ENCODE peak calls at places on chromosomes 5 and 9, in five cellular contexts. J is GM23338, W is breast epithelium, S is esophagus muscularis mucosa, Z is GM12891. P is an unnamed sample.

GRCh38 chr9:73583590-73583989 is 431.9 kb downstream of the ANXA1 start:
- DNase-seq in J (no peak), W (no peak), S (no peak), Z (no peak), P (no peak)

GRCh38 chr9:74645007-74645639 is 148.0 kb downstream of the RORB start:
- DNase-seq in J (peak), W (no peak), S (no peak), Z (no peak), P (no peak)

GRCh38 chr9:5787759-5788329 is 45.1 kb downstream of the ERMP1 start:
- DNase-seq in J (no peak), W (no peak), S (no peak), Z (no peak), P (no peak)

GRCh38 chr5:116418774-116419173 is 155.8 kb downstream of the SEMA6A start:
- DNase-seq in J (no peak), W (no peak), S (no peak), Z (no peak), P (no peak)

GRCh38 chr9:136078025-136078424 is 17.1 kb downstream of the NACC2 start:
- DNase-seq in J (peak), W (no peak), S (no peak), Z (no peak), P (no peak)

GRCh38 chr5:139022528-139022927 is 147.4 kb upstream of the LRRTM2 start:
- DNase-seq in J (no peak), W (peak), S (peak), Z (no peak), P (no peak)

GRCh38 chr5:11903614-11904269 is 504 bp downstream of the CTNND2 start:
- DNase-seq in J (peak), W (no peak), S (no peak), Z (no peak), P (no peak)

GRCh38 chr9:108662090-108662875 is 193.5 kb downstream of the ACTL7B start:
- DNase-seq in J (no peak), W (no peak), S (no peak), Z (no peak), P (no peak)

GRCh38 chr5:56279979-56280378 is 46.8 kb upstream of the ANKRD55 start:
- DNase-seq in J (no peak), W (peak), S (no peak), Z (no peak), P (no peak)

GRCh38 chr9:94860678-94861588 is 134.4 kb downstream of the AOPEP start:
- DNase-seq in J (no peak), W (no peak), S (no peak), Z (peak), P (peak)

GRCh38 chr5:98464737-98465330 is 308.6 kb upstream of the RGMB start:
- DNase-seq in J (no peak), W (no peak), S (no peak), Z (no peak), P (no peak)

GRCh38 chr5:159096555-159097460 is 2.9 kb downstream of the EBF1 start:
- DNase-seq in J (peak), W (no peak), S (no peak), Z (no peak), P (no peak)

GRCh38 chr5:179873711-179874110 is 15.1 kb upstream of the MRNIP start:
- DNase-seq in J (no peak), W (no peak), S (no peak), Z (no peak), P (no peak)

GRCh38 chr9:134373953-134374300 is 47.7 kb downstream of the RXRA start:
- DNase-seq in J (no peak), W (no peak), S (no peak), Z (no peak), P (no peak)

GRCh38 chr5:168578006-168578405 is 1.2 kb downstream of the PANK3 start:
- DNase-seq in J (no peak), W (no peak), S (no peak), Z (no peak), P (no peak)

GRCh38 chr9:503331-503730 is 288.7 kb downstream of the DOCK8 start:
- DNase-seq in J (peak), W (no peak), S (no peak), Z (no peak), P (no peak)

GRCh38 chr9:504921-505821 is 290.5 kb downstream of the DOCK8 start:
- DNase-seq in J (peak), W (no peak), S (no peak), Z (peak), P (peak)

DNA sequence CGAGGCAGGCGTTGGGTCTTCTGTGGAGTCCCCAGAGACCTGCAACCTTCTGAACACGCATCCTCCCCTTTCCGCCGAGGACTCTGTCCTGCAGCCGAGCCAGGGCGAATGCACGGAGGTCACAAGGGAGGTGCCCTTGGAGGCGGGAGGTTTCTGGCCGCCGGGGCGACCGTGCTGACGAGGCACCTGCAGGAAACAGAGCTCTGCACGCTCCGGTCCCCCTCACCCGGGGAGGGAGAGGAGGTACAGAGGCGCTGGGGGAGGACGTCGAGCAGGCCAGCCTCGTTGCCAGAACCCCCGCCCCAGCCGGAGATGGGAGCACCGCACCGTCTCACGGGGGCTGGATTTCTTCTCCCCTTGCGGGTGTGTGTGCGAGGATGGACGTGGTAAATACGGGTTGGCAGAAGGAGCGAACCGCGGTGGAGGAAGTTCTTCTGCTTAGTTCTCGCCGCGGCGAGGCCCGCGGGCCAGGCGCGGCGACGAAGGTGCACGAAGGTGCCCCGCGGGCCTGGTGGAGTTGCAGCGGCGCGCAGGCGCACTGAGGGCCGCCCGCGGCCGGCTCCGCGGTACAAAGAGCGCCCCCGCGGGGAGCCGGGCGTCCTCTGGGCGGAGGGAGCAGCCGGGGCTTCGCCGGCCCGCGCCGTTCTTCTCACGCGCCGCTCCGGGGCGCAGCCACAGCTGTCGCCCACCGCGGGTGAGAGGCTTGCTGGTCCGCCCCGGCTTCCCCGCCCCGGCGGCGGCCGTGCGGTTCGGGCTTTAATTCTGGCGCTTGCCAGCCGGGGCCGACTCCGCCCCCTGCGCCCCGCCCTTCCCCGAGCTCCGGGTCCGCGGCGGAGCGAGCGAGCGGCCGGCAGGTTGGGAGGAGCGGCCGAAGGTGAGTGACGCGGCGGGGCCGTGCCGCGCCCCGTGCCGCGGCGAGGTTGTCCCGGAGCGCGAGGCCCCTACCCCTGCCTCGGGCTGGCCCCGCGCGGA is 289.5 kb downstream of the DOCK8 start:
- DNase-seq in J (peak), W (peak), S (no peak), Z (peak), P (peak)
- TF ChIP-seq POLR2AphosphoS5 in J (no peak), W (no peak), S (peak), Z (no peak), P (peak)

DNA sequence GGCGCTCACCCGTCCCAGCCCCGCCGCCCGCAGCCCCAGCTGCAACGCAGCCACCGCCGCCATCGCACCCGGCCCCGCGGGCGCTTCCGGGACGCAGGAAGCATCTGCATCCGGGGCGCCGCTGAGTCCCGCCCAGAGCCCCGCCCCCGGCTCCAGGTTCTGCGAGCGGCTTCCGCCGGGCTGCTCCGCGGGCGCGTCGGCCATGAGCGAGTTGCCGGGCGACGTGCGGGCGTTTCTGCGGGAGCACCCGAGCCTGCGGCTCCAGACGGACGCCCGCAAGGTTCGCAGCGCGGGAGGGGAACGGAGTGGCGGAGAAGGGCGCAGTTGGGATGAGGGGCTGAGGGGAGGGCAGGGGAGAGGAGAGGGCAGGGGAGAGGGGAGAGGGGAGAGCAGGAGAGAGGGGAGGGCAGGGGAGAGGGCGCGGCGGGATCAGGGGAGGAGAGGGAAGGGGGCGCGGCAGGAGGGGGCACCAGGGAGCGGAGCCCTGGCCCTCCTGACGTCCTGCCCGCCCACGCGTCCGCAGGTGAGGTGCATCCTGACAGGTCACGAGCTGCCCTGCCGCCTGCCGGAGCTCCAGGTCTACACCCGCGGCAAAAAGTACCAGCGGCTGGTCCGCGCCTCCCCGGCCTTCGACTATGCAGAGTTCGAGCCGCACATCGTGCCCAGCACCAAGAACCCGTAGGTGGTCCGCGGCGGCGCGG is at the start of the genes SURF1 and SURF2:
- DNase-seq in J (peak), W (peak), S (peak), Z (peak), P (peak)
- TF ChIP-seq POLR2AphosphoS5 in J (peak), W (peak), S (peak), Z (peak), P (peak)

DNA sequence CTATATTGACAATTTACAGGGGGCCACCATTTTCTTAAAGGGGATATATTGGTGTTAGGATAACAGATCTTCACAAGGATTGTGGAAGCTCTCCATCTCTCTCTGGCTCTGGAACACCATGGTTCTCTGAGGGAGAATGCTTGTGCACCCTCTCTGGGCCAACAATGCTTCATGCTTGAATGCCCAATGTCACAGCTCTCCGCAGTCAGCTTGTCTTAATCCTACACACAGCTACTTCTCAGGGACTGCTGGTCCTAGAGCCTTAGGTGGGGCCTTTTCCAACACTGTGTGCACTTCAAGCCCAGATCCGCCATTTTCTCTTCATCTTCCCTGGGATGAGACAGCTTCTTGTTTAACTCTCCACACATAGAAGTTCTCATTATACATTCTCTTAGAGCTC is 6.9 kb upstream of the PDLIM4 start:
- DNase-seq in J (no peak), W (peak), S (no peak), Z (no peak), P (no peak)
- TF ChIP-seq POLR2AphosphoS5 in J (no peak), W (no peak), S (no peak), Z (no peak), P (no peak)

GRCh38 chr5:75053286-75054109 is 1.1 kb upstream of the GCNT4 start:
- DNase-seq in J (peak), W (peak), S (no peak), Z (peak), P (peak)
- TF ChIP-seq POLR2AphosphoS5 in J (no peak), W (no peak), S (peak), Z (no peak), P (peak)

GRCh38 chr5:45696206-45696836 is at the start of gene HCN1:
- DNase-seq in J (peak), W (peak), S (no peak), Z (no peak), P (peak)
- TF ChIP-seq POLR2AphosphoS5 in J (no peak), W (no peak), S (no peak), Z (no peak), P (no peak)

P was measured in stomach.